ENCODE peak calls at places on chromosomes 16 and 17, in ten cellular contexts. R is mucosa of descending colon; S is naive thymus-derived CD4-positive, alpha-beta T cell; M is heart right ventricle; H is GM23338; C is IMR-90; A is keratinocyte; I is effector memory CD4-positive, alpha-beta T cell; Z is left ventricle myocardium inferior; B is uterus. T is an unnamed sample. For H3K4me1, the result is how much of the 10 kb centered on the place peaks cover.

GRCh38 chr17:77058016-77058415 is 82.8 kb upstream of the SEC14L1 start:
- DNase-seq in R (no peak), S (no peak), M (no peak), H (no peak), C (no peak), A (no peak), I (no peak), Z (no peak), B (no peak), T (no peak)

GRCh38 chr16:88810868-88811599 is 694 bp downstream of the APRT start:
- DNase-seq in R (peak), S (no peak), M (peak), H (peak), C (peak), A (no peak), I (peak), Z (peak), B (peak), T (peak)

GRCh38 chr16:72657791-72658190 is 390.1 kb downstream of the ZFHX3 start:
- DNase-seq in R (no peak), S (no peak), M (no peak), H (no peak), C (no peak), A (no peak), I (no peak), Z (no peak), B (no peak), T (no peak)

GRCh38 chr17:17206149-17206912 is at the start of gene PLD6:
- DNase-seq in R (peak), S (peak), M (peak), H (no peak), C (peak), A (peak), I (peak), Z (peak), B (peak), T (peak)

GRCh38 chr17:19016297-19016696 is 11.7 kb upstream of the FAM83G start:
- DNase-seq in R (peak), S (no peak), M (no peak), H (no peak), C (no peak), A (no peak), I (no peak), Z (no peak), B (no peak), T (no peak)

GRCh38 chr16:66930189-66930588 is 4.0 kb downstream of the CIAO2B start:
- DNase-seq in R (no peak), S (no peak), M (no peak), H (no peak), C (peak), A (no peak), I (no peak), Z (no peak), B (no peak), T (no peak)

GRCh38 chr17:71071041-71071440 is 901.7 kb downstream of the KCNJ2 start:
- DNase-seq in R (no peak), S (no peak), M (no peak), H (no peak), C (no peak), A (no peak), I (no peak), Z (no peak), B (no peak), T (no peak)

GRCh38 chr16:75703341-75703740 is 2.1 kb upstream of the DUXB start:
- DNase-seq in R (no peak), S (no peak), M (no peak), H (no peak), C (peak), A (no peak), I (no peak), Z (no peak), B (no peak), T (no peak)

DNA sequence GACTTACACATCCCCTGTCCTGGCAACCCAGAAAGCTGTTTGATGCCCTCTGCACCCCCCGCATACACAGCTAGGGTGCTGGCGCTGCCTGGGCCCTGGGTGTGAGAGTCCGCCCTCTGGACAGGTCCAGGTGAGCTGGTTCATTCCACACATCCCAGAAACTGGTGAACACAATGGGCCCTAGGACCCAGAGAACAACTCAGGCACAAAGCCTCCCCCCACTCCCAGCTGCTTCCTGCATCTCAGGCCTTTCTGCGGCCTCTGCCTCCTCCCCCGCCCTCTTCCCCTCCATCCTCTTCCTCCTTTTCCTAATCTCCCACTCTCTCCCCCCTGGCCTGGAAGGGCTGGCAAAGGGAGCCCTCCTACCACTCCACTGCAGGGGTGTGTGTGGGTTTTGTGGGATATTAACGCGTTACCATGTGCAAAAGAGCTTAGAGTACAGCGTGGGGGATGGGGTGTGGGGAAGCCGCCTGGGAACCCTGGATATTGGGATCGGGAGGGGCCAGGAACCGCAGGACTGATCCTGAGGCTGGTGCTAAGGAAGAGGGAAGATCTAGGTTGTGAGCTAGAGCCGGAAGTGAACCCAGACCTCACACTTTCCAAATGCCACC is 1.6 kb upstream of the PPP1R9B start:
- DNase-seq in R (peak), S (peak), M (peak), H (peak), C (peak), A (no peak), I (no peak), Z (peak), B (peak), T (peak)
- H3K4me1 ChIP-seq in R (under half), S (under half), M (half or more), H (under half), C (under half), A (under half), I (under half), Z (half or more), B (under half), T (under half)

DNA sequence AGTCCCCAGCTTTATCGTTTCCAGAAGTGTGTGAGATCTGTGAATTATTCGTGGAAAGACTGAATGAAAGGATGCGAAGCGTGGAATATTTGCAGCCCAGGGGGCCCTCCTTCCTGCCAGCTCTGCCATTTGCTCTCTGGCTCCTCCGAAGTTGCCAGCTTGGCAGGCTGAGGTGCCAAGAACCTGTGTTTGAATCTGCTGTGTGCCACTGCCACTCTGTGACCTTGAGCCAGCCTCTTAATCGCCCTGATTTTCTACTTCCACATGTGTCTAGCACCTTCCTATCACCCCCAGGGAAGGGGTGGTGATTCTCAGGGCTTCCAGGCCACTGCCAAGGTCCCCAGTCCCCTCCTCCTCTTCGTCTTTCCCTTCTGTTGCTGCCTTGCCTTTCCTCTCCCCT is 10.8 kb downstream of the TBKBP1 start:
- DNase-seq in R (peak), S (no peak), M (no peak), H (no peak), C (no peak), A (no peak), I (no peak), Z (no peak), B (no peak), T (no peak)
- H3K4me1 ChIP-seq in R (under half), S (half or more), M (under half), H (under half), C (under half), A (under half), I (half or more), Z (half or more), B (under half), T (under half)

GRCh38 chr16:81456523-81457325 is 12.1 kb downstream of the CMIP start:
- DNase-seq in R (peak), S (no peak), M (no peak), H (no peak), C (no peak), A (no peak), I (no peak), Z (no peak), B (no peak), T (no peak)

GRCh38 chr16:81457326-81458133 is 12.9 kb downstream of the CMIP start:
- DNase-seq in R (peak), S (no peak), M (no peak), H (no peak), C (peak), A (no peak), I (no peak), Z (no peak), B (no peak), T (no peak)

GRCh38 chr16:81458827-81459598 is 14.4 kb downstream of the CMIP start:
- DNase-seq in R (no peak), S (no peak), M (no peak), H (no peak), C (no peak), A (no peak), I (no peak), Z (no peak), B (no peak), T (no peak)

GRCh38 chr16:81460075-81460474 is 15.5 kb downstream of the CMIP start:
- DNase-seq in R (no peak), S (no peak), M (no peak), H (no peak), C (no peak), A (no peak), I (no peak), Z (no peak), B (no peak), T (no peak)

DNA sequence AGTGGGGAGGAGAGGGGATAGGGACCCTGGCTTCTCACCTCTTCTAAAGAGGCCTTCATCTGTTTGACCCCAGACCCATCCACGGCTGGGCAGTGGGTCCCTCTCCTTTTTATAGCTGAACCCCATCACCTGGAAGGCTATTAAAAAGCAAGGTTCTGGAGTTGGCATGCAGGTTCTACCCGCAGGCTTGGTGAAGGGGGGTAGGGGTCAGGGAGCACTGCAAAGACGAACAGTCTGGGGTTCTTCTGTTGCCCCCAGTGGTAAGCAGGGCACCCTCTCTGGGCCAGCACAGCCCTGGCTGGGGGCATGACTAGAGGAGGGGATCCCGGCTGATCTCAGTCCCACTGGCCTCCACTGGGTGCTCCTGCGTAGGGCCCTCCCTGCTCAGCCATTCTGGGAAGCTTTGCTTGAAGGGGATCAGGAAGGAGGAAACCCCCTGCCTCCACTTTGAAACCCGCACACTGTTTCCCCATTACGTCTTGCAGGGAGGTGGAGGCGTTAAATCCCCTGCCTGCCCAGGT is 13.6 kb downstream of the CMIP start:
- DNase-seq in R (no peak), S (no peak), M (no peak), H (no peak), C (no peak), A (no peak), I (no peak), Z (no peak), B (no peak), T (no peak)
- H3K4me1 ChIP-seq in R (under half), S (under half), M (half or more), H (under half), C (under half), A (under half), I (under half), Z (half or more), B (under half), T (under half)

DNA sequence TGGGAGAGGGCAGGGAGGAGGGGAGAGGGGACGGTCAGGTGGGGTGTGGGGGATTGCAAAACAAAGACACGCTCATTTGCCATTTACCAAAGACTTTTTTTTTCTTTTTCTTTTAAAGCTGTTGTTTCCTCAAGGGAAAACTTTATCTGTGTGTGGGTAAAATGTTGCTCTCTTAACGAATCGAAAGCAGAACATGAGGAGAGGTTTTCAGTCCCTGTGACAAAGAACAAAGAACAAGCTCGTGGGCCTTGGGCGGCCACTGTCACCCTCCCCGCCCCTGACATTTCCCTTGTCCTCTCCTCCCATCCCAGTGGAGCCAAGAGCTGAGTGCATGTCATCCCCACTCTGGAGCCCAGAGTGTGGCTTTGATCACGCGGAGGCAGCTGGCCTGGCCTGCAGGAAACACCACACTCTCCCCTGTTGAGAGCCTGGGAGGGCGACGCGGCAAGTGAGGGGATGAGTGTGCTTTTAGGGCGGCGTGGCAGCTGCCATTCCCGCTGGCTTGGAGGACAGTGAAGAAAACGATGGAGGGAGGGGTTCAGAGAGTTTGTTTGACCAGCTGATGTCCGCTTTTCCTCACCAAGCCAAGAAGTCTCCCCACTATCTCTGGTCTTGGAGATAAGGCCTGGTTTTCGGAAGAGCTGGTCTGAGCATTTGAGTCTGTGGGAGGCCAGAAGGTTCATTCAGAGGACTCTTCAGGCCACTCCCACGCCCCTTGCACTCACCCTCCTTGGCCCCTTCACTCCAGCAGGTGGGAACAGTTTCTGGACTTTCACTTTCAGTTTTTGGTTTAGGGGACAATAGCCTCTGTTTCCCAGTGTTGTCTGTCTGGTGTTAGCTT is 11.4 kb downstream of the CCR7 start:
- DNase-seq in R (no peak), S (no peak), M (peak), H (no peak), C (peak), A (no peak), I (no peak), Z (peak), B (peak), T (no peak)
- H3K4me1 ChIP-seq in R (under half), S (under half), M (half or more), H (under half), C (half or more), A (under half), I (under half), Z (half or more), B (under half), T (under half)

GRCh38 chr17:49360796-49361128 is 1.3 kb downstream of the ZNF652 start:
- DNase-seq in R (peak), S (no peak), M (no peak), H (no peak), C (peak), A (no peak), I (no peak), Z (no peak), B (no peak), T (peak)
- H3K4me1 ChIP-seq in R (under half), S (under half), M (under half), H (under half), C (under half), A (under half), I (under half), Z (under half), B (under half), T (under half)

GRCh38 chr17:78314683-78315354 is 45.1 kb downstream of the SOCS3 start:
- DNase-seq in R (peak), S (no peak), M (no peak), H (peak), C (no peak), A (no peak), I (no peak), Z (no peak), B (no peak), T (peak)

GRCh38 chr17:78316867-78317816 is 42.7 kb downstream of the SOCS3 start:
- DNase-seq in R (peak), S (no peak), M (no peak), H (peak), C (peak), A (no peak), I (no peak), Z (no peak), B (no peak), T (peak)

GRCh38 chr17:78316115-78316866 is 43.6 kb downstream of the SOCS3 start:
- DNase-seq in R (peak), S (no peak), M (no peak), H (peak), C (no peak), A (no peak), I (no peak), Z (no peak), B (no peak), T (peak)

GRCh38 chr17:78313735-78314648 is 45.9 kb downstream of the SOCS3 start:
- DNase-seq in R (peak), S (peak), M (peak), H (peak), C (peak), A (no peak), I (peak), Z (peak), B (peak), T (peak)

DNA sequence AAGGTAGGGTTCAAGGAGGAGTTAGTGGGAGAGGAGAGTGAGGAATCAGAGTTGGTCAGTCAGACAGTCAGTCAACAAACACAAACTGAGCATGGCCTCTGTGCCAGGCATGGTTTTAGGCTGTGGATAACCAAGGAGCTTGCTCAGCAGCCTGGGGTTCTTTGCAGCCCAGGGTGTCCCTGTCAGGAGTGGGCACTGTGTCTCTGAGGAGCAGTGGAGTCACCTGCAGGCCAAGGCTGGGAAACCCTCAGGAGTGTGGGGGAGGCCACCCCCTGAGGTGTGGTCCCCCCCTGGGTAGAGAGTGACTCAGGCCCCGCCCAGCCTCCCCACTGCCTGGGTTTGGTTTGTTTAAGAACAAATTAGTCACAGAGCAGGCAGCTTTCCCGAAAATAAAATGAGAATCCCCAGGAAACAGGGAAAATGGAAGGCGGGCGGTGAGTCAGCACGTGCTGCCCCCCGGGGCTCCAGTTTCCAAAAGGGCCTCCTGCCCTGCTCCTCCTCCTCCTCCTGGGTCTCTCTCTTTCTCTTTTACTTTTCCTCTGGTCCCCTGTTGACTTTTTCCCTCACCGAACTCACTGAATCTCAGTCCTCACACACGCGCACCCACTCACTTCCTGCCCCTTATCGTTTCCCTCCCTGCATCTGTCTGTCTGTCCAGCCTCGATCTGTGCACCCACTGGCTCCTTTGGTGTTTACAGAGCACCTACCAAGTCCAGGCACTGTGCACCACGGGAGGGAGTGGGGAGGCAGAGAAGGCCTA is 44.3 kb downstream of the SOCS3 start:
- DNase-seq in R (peak), S (no peak), M (peak), H (peak), C (peak), A (peak), I (peak), Z (peak), B (peak), T (peak)
- H3K4me1 ChIP-seq in R (under half), S (under half), M (under half), H (under half), C (under half), A (under half), I (under half), Z (under half), B (under half), T (under half)

DNA sequence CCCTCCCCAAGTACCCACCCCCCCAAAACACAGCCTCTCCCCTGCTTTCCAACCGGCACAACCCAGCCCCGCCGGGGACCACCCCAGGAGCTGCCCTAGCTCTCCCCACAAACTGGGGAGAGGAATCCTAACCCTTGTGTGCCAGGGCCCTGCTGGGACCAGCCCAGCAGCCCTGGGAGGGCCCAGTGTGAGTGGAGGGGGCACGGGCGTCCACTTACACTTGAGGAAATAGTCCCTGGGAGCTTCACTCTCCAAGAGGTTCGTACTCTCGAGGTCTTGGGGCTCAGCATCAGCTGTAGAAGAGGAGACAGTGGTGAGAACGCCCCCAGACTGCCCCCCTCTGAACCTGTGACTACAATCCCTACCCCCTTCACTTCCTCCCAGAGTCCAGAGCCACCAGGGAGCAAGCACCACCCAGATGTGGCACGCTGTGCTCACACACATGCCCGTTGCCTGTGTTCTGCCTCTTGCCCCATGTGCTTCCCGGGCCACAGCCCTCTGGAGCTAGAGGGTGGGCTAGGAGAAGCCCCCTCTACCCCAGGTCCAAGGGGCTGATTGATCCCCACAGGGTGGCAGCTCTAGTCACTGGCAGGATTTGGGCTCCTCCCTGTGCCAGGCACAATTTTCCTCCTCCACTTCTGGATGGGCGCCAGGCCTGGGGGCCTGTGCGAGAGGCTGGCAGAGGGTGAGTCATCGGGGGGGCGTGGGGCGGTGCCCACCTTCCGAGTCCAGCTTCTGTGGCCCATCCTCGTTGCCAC is 3.0 kb downstream of the TRIM47 start:
- DNase-seq in R (no peak), S (no peak), M (no peak), H (no peak), C (no peak), A (no peak), I (no peak), Z (no peak), B (no peak), T (peak)
- H3K4me1 ChIP-seq in R (under half), S (under half), M (half or more), H (under half), C (under half), A (under half), I (half or more), Z (half or more), B (under half), T (under half)

GRCh38 chr17:81259058-81259605 is 20.0 kb downstream of the NDUFAF8 start:
- DNase-seq in R (no peak), S (no peak), M (no peak), H (no peak), C (no peak), A (no peak), I (no peak), Z (no peak), B (no peak), T (no peak)

GRCh38 chr17:81261582-81262336 is 22.6 kb downstream of the NDUFAF8 start:
- DNase-seq in R (no peak), S (no peak), M (no peak), H (no peak), C (no peak), A (no peak), I (no peak), Z (no peak), B (no peak), T (no peak)

GRCh38 chr17:81261096-81261495 is 22.0 kb downstream of the NDUFAF8 start:
- DNase-seq in R (no peak), S (no peak), M (no peak), H (no peak), C (no peak), A (no peak), I (no peak), Z (no peak), B (no peak), T (no peak)

GRCh38 chr17:81260641-81261040 is 21.5 kb downstream of the NDUFAF8 start:
- DNase-seq in R (peak), S (no peak), M (no peak), H (no peak), C (no peak), A (no peak), I (no peak), Z (no peak), B (no peak), T (no peak)

GRCh38 chr17:81260171-81260570 is 21.1 kb downstream of the NDUFAF8 start:
- DNase-seq in R (no peak), S (no peak), M (no peak), H (no peak), C (no peak), A (no peak), I (no peak), Z (no peak), B (no peak), T (no peak)
- H3K4me1 ChIP-seq in R (under half), S (under half), M (under half), H (under half), C (under half), A (under half), I (under half), Z (under half), B (under half), T (under half)